ENCODE peak calls at places on chromosomes 11 and 22, in five cellular contexts. D, L, V, P and H are unnamed samples.

GRCh38 chr11:110989734-110990133 is 255.8 kb upstream of the POU2AF2 start:
- DNase-seq in D (no peak), P (peak; percentile 85), L (peak; percentile 97), V (no peak), H (peak; percentile 98)

GRCh38 chr11:10651579-10652361 is 41.8 kb downstream of the IRAG1 start:
- DNase-seq in D (no peak), V (no peak), P (no peak), L (peak; percentile 76), H (no peak)

GRCh38 chr11:61947486-61948210 is 2.5 kb upstream of the BEST1 start:
- DNase-seq in D (peak; percentile 96), P (peak; percentile 97), L (peak; percentile 96), V (peak; percentile 73), H (peak; percentile 92)

GRCh38 chr11:115607621-115608191 is 103.5 kb upstream of the CADM1 start:
- DNase-seq in P (peak; percentile 21), V (no peak), D (no peak), L (no peak), H (peak; percentile 6)

GRCh38 chr11:61706452-61707400 is 26.5 kb downstream of the DAGLA start:
- DNase-seq in L (no peak), V (no peak), D (no peak), P (no peak), H (peak; percentile 46)

GRCh38 chr11:68330700-68331337 is 18.4 kb downstream of the LRP5 start:
- DNase-seq in L (no peak), V (no peak), P (no peak), D (no peak), H (no peak)

GRCh38 chr22:37190262-37190780 is 2.3 kb upstream of the C1QTNF6 start:
- DNase-seq in V (no peak), P (no peak), D (no peak), L (no peak), H (peak; percentile 45)

GRCh38 chr11:79094601-79095000 is 346.2 kb downstream of the TENM4 start:
- DNase-seq in D (no peak), L (no peak), V (no peak), P (no peak), H (no peak)

GRCh38 chr11:48366365-48366764 is at the start of gene OR4C5:
- DNase-seq in D (no peak), P (no peak), V (no peak), L (no peak), H (no peak)

GRCh38 chr11:74288911-74289310 is 22.5 kb downstream of the P4HA3 start:
- DNase-seq in D (peak; percentile 46), V (no peak), P (peak; percentile 70), L (peak; percentile 71), H (peak; percentile 64)

GRCh38 chr11:60130496-60130895 is 42.0 kb downstream of the MS4A2 start:
- DNase-seq in P (peak; percentile 3), L (peak; percentile 5), D (peak; percentile 63), V (peak; percentile 55), H (peak; percentile 3)

GRCh38 chr22:38305481-38306448 is 11.5 kb downstream of the CSNK1E start:
- DNase-seq in D (peak; percentile 56), P (peak; percentile 68), L (peak; percentile 69), V (no peak), H (peak; percentile 62)

GRCh38 chr11:134576286-134576685 is 164.2 kb upstream of the B3GAT1 start:
- DNase-seq in P (no peak), D (no peak), V (no peak), L (no peak), H (no peak)

GRCh38 chr11:67539588-67539987 is 16.3 kb upstream of the CABP2 start:
- DNase-seq in V (peak; percentile 25), D (peak; percentile 47), P (no peak), L (no peak), H (no peak)

GRCh38 chr11:60710482-60710881 is 11.1 kb downstream of the MS4A8 start:
- DNase-seq in P (no peak), L (peak; percentile 3), V (no peak), D (no peak), H (no peak)

GRCh38 chr11:125224391-125225015 is 60.0 kb downstream of the PKNOX2 start:
- DNase-seq in P (peak; percentile 74), D (peak; percentile 53), V (peak; percentile 9), L (peak; percentile 65), H (peak; percentile 51)

GRCh38 chr22:46064966-46065666 is 85.2 kb upstream of the PPARA start:
- DNase-seq in L (no peak), D (no peak), P (no peak), V (no peak), H (peak; percentile 56)

GRCh38 chr11:8759634-8760033 is 77.0 kb downstream of the RPL27A start:
- DNase-seq in P (no peak), L (no peak), D (no peak), V (no peak), H (no peak)

GRCh38 chr11:124763156-124763947 is 1.3 kb upstream of the ESAM start:
- DNase-seq in D (peak; percentile 90), P (peak; percentile 77), L (peak; percentile 76), V (peak; percentile 72), H (peak; percentile 76)

DNA sequence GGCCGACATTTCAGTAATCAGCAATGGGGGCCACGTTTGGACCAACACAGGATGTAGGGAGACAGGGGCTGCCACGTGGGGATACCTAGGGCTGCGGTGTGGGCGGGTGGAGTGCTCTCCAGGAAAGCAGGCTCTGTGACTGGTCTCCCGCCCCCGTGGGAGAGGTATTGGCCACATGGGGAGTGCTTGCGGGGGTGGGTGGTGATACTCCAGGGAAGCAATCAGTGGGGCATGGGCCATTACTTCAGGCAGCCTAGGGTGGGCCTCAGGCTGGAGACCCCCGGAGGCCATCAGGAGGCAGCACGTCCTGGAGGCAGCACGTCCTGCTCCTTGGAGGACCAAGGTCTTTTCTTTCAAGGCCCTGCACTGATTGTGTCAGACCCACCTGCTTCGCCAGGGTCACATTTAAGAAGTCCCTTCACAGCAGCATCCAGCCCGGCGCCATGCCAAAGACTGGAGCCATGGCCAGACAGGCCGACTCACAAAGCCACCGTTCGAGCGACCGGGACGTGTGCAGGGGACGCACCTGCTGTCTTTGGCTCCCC is 3.0 kb upstream of the MUC2 start:
- DNase-seq in V (no peak), D (no peak), P (no peak), L (no peak), H (no peak)
- TF ChIP-seq CTCF in V (no peak), D (no peak), P (no peak), L (no peak), H (no peak)

DNA sequence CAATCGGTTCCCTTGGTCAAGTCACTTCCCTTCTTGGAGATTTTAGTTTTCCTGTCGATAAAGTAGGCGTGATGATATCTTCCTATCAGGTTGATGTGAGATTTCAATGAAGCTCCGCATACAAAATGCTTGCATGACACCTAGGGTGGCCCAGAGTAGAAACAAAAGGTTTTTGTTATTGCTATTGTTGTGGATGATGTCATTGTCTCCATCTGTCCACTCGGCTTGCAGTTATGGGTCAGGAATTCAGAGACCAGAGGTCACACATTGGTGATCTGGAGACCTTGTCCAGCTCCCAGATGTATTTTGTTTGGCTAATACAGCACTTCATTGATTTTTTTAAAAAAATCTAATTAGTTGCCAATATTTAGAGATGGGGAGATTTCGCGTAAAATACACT is 382.1 kb downstream of the MN1 start:
- DNase-seq in V (no peak), P (no peak), D (no peak), L (no peak), H (no peak)
- TF ChIP-seq CTCF in V (no peak), P (no peak), D (no peak), L (no peak), H (no peak)

GRCh38 chr11:113552271-113552670 is 77.1 kb upstream of the DRD2 start:
- DNase-seq in D (no peak), P (no peak), L (no peak), V (no peak), H (no peak)

GRCh38 chr11:113553235-113553634 is 78.0 kb upstream of the DRD2 start:
- DNase-seq in D (peak; percentile 85), V (no peak), P (peak; percentile 98), L (peak; percentile 96), H (peak; percentile 98)

GRCh38 chr11:113555071-113555739 is 80.0 kb upstream of the DRD2 start:
- DNase-seq in V (no peak), P (peak; percentile 9), D (no peak), L (no peak), H (no peak)

GRCh38 chr11:113554531-113554930 is 79.3 kb upstream of the DRD2 start:
- DNase-seq in P (no peak), D (no peak), V (no peak), L (no peak), H (no peak)

DNA sequence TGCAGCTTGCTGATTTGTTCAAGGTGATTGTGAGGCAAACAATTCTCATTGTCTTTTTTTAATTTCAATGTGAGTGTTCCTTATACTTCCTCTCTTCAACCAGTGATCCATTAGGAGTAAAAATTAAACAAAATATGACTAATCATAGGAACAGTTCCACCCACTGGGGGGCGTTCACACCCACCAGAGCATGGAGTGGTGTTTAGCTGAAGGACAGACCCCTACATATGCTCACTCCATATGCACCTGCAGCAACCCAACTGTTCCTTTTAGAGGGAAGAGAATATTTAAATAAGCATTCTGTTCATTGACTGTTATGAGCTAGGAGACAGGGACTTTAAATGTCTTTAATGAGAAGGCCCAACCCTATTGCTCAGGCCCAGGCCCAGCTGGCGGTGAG is 78.7 kb upstream of the DRD2 start:
- DNase-seq in D (peak; percentile 32), P (no peak), L (no peak), V (no peak), H (no peak)
- TF ChIP-seq CTCF in D (peak; percentile 39), P (peak; percentile 8), L (peak; percentile 22), V (no peak), H (no peak)

GRCh38 chr22:31857247-31857646 is 87.1 kb upstream of the YWHAH start:
- DNase-seq in D (no peak), V (no peak), L (no peak), P (no peak), H (no peak)
- TF ChIP-seq CTCF in D (no peak), V (no peak), L (no peak), P (no peak), H (no peak)

GRCh38 chr11:75398906-75399305 is 412 bp upstream of the RPS3 start:
- DNase-seq in P (no peak), D (no peak), V (no peak), L (no peak), H (no peak)

GRCh38 chr11:75402002-75402773 is 2.9 kb downstream of the RPS3 start:
- DNase-seq in L (no peak), P (no peak), V (no peak), D (no peak), H (no peak)

GRCh38 chr11:75403037-75403436 is 3.7 kb downstream of the RPS3 start:
- DNase-seq in V (no peak), D (no peak), L (no peak), P (no peak), H (no peak)

GRCh38 chr11:75400110-75400865 is 970 bp downstream of the RPS3 start:
- DNase-seq in L (peak; percentile 25), D (peak; percentile 34), P (peak; percentile 19), V (peak; percentile 49), H (peak; percentile 28)

GRCh38 chr11:75399344-75400109 is at the start of gene RPS3:
- DNase-seq in D (peak; percentile 98), L (peak; percentile 93), V (peak; percentile 88), P (peak; percentile 94), H (peak; percentile 93)
- TF ChIP-seq CTCF in D (peak; percentile 49), L (peak; percentile 31), V (peak; percentile 65), P (no peak), H (peak; percentile 8)

GRCh38 chr22:22460635-22461034 is 47.9 kb downstream of the ZNF280B start:
- DNase-seq in P (peak; percentile 7), L (peak; percentile 35), V (peak; percentile 18), D (peak; percentile 26), H (no peak)
- TF ChIP-seq CTCF in P (no peak), L (peak; percentile 40), V (peak; percentile 38), D (peak; percentile 53), H (peak; percentile 50)